ENCODE peak calls at places on chromosome 2, in ten cellular contexts. D, I, P, M, R, V, O, J, K and S are unnamed samples.

GRCh38 chr2:28751956-28752607 is 452 bp downstream of the PPP1CB start:
- DNase-seq in D (no peak), I (peak; percentile 86), P (no peak), M (no peak), R (no peak), V (peak; percentile 26), O (no peak), J (no peak), K (no peak), S (peak; percentile 29)

GRCh38 chr2:120399889-120400240 is 53.9 kb downstream of the INHBB start:
- DNase-seq in D (no peak), I (no peak), P (no peak), M (no peak), R (no peak), V (no peak), O (no peak), J (no peak), K (no peak), S (no peak)

GRCh38 chr2:236715511-236715961 is 145.9 kb downstream of the ACKR3 start:
- DNase-seq in D (no peak), I (no peak), P (no peak), M (no peak), R (no peak), V (no peak), O (peak; percentile 43), J (peak; percentile 76), K (no peak), S (no peak)

GRCh38 chr2:64455545-64455944 is 1.6 kb downstream of the LGALSL start:
- DNase-seq in D (no peak), I (no peak), P (no peak), M (no peak), R (no peak), V (no peak), O (no peak), J (no peak), K (no peak), S (no peak)

GRCh38 chr2:2938481-2938880 is 439.1 kb downstream of the EIPR1 start:
- DNase-seq in D (no peak), I (no peak), P (no peak), M (no peak), R (no peak), V (no peak), O (no peak), J (no peak), K (no peak), S (no peak)

GRCh38 chr2:235170536-235171510 is 219.0 kb downstream of the SH3BP4 start:
- DNase-seq in D (no peak), I (no peak), P (peak; percentile 61), M (peak; percentile 77), R (peak; percentile 79), V (no peak), O (no peak), J (no peak), K (peak; percentile 67), S (peak; percentile 86)

GRCh38 chr2:64463784-64464183 is 9.8 kb downstream of the LGALSL start:
- DNase-seq in D (no peak), I (no peak), P (peak; percentile 70), M (peak; percentile 79), R (peak; percentile 93), V (no peak), O (peak; percentile 30), J (no peak), K (peak; percentile 23), S (peak; percentile 92)

GRCh38 chr2:127726158-127726880 is 25.0 kb downstream of the SFT2D3 start:
- DNase-seq in D (no peak), I (no peak), P (no peak), M (no peak), R (no peak), V (no peak), O (no peak), J (no peak), K (no peak), S (no peak)

GRCh38 chr2:15169326-15170038 is 391.7 kb downstream of the NBAS start:
- DNase-seq in D (no peak), I (no peak), P (peak; percentile 94), M (peak; percentile 94), R (peak; percentile 94), V (no peak), O (no peak), J (no peak), K (peak; percentile 78), S (peak; percentile 96)

GRCh38 chr2:129457277-129457818 is 522.1 kb upstream of the RAB6C start:
- DNase-seq in D (no peak), I (no peak), P (no peak), M (no peak), R (no peak), V (no peak), O (no peak), J (no peak), K (no peak), S (no peak)

GRCh38 chr2:213162515-213163118 is 11.2 kb upstream of the IKZF2 start:
- DNase-seq in D (no peak), I (no peak), P (peak; percentile 19), M (no peak), R (peak; percentile 33), V (no peak), O (no peak), J (no peak), K (no peak), S (no peak)

GRCh38 chr2:171044416-171044815 is 115.4 kb downstream of the GORASP2 start:
- DNase-seq in D (no peak), I (no peak), P (no peak), M (no peak), R (no peak), V (no peak), O (no peak), J (no peak), K (no peak), S (no peak)

GRCh38 chr2:1081411-1082225 is 131.0 kb downstream of the SNTG2 start:
- DNase-seq in D (no peak), I (no peak), P (peak; percentile 10), M (no peak), R (peak; percentile 12), V (no peak), O (no peak), J (no peak), K (peak; percentile 8), S (peak; percentile 75)

GRCh38 chr2:54634012-54634411 is 89.5 kb upstream of the EML6 start:
- DNase-seq in D (no peak), I (no peak), P (no peak), M (no peak), R (no peak), V (no peak), O (no peak), J (no peak), K (no peak), S (no peak)

GRCh38 chr2:121137571-121137970 is 147.4 kb downstream of the TFCP2L1 start:
- DNase-seq in D (no peak), I (no peak), P (no peak), M (no peak), R (no peak), V (no peak), O (no peak), J (no peak), K (no peak), S (no peak)

DNA sequence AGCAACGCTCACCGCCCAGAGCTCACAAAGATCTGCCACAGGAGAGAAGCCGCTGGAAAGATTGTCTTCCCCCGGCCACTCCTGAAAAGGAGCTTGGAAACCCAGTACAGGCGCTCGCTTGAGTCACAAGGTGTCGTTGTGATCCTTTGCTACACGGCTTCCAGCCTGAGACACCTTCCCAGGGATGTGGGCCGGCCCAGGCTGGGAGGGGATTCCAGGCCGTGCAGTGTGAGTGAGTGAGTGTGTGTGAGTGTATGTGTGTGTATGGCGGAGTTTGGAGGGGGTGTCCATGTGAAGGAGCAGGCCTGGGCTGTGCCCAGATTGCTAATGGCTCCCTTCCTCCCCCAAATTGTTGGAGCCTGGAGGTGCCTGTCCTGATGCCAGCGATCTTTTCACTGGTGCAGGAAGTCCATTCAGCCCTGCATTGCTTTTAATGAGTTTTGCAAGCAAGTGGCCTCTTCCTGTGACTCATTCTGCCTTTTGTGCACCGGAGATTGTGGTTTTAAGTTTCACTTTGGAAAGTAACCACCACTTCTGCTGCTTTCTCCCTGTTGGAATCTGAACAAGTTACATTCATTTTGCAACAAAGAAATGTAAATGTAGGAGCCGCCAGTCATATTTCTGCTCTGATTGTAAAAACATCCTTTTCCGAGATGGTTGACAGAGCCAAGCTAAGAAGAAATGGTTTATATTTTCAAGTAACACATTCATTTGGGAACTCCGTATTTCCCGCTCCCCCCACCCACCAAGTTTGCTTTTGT is 83.7 kb downstream of the LPIN1 start:
- DNase-seq in D (peak; percentile 69), I (peak; percentile 6), P (peak; percentile 99), M (peak; percentile 95), R (peak; percentile 97), V (peak; percentile 29), O (peak; percentile 69), J (peak; percentile 77), K (peak; percentile 96), S (peak; percentile 97)
- TF ChIP-seq CTCF in D (peak; percentile 50), I (peak; percentile 44), P (peak; percentile 48), M (peak; percentile 67), R (peak; percentile 31), V (no peak), O (peak; percentile 26), J (no peak), K (peak; percentile 67), S (peak; percentile 33)

GRCh38 chr2:43203373-43203772 is 23.0 kb downstream of the ZFP36L2 start:
- DNase-seq in D (no peak), I (no peak), P (no peak), M (no peak), R (no peak), V (no peak), O (no peak), J (no peak), K (no peak), S (no peak)
- H3K4me3 ChIP-seq in D (no peak overlapping the region), I (no peak overlapping the region), P (no peak overlapping the region), M (no peak overlapping the region), R (no peak overlapping the region), V (no peak overlapping the region), O (no peak overlapping the region), J (no peak overlapping the region), K (no peak overlapping the region), S (no peak overlapping the region)

DNA sequence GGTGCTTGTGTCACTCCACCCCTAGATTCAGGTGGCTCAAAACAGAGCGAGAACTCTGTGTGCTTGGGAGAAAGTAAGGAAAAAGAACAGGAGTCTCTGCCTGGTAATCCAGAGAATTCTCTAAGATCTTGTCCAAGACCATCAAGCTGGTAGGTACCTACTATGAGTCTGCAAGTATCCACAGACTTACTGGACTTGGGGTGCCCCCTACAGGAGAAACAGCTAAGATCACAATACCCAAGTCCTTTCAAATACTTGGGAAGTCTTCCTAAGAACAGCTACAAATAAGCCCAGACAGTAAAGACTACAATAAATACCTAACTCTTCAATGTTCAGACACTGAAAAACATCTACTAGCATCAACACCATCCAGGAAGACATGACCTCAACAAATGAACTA is 1143.6 kb upstream of the ACVR2A start:
- DNase-seq in D (no peak), I (no peak), P (peak; percentile 7), M (peak; percentile 11), R (peak; percentile 21), V (no peak), O (no peak), J (no peak), K (no peak), S (no peak)
- TF ChIP-seq CTCF in D (no peak), I (no peak), P (no peak), M (peak; percentile 11), R (peak; percentile 12), V (no peak), O (no peak), J (no peak), K (no peak), S (no peak)

DNA sequence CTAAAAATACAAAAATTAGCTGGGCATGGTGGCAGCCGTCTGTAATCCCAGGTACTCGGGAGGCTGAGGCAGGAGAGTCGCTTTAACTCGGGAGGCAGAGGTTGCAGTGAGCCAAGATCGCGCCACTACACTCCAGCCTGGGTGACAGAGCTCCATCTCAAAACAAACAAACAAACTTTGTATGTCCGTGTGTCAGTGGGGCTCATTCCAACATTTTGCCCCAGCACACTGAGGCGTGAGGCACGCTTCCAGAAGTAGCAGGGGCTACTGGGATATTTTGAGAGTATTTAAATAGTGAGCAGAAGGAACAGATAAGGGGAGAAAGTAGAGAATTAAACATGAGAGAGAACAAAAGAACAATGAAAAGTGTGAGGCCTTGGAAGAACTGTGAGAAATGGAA is 83.3 kb upstream of the TANK start:
- DNase-seq in D (no peak), I (no peak), P (no peak), M (no peak), R (no peak), V (no peak), O (no peak), J (no peak), K (no peak), S (no peak)
- H3K4me3 ChIP-seq in D (no peak overlapping the region), I (no peak overlapping the region), P (no peak overlapping the region), M (no peak overlapping the region), R (no peak overlapping the region), V (no peak overlapping the region), O (no peak overlapping the region), J (no peak overlapping the region), K (no peak overlapping the region), S (no peak overlapping the region)